ENCODE peak calls at places on chromosomes 12 and 14, in nine cellular contexts. H, E, S, V, Z, O, R, C and N are unnamed samples.

GRCh38 chr12:42327227-42327590 is 1.2 kb downstream of the PPHLN1 start:
- DNase-seq in V (no peak), H (no peak), C (no peak), S (no peak), O (no peak), R (no peak), E (no peak), Z (no peak), N (no peak)

GRCh38 chr12:27667540-27667939 is 28.7 kb upstream of the REP15 start:
- DNase-seq in R (no peak), E (no peak), H (no peak), O (no peak), Z (no peak), V (peak; percentile 30), S (no peak), C (no peak), N (no peak)

GRCh38 chr12:143964-144649 is 69.8 kb downstream of the SLC6A12 start:
- DNase-seq in S (no peak), O (no peak), V (no peak), C (no peak), R (peak; percentile 74), E (no peak), Z (no peak), H (no peak), N (no peak)

GRCh38 chr12:66398931-66399625 is 96.8 kb downstream of the HELB start:
- DNase-seq in V (peak; percentile 37), Z (no peak), O (no peak), S (no peak), E (no peak), C (no peak), R (no peak), H (no peak), N (no peak)

GRCh38 chr14:102255401-102256190 is 49.4 kb downstream of the MOK start:
- DNase-seq in H (no peak), E (no peak), C (no peak), V (peak; percentile 76), S (no peak), R (no peak), O (no peak), Z (no peak), N (no peak)

GRCh38 chr12:62732861-62733427 is 202.0 kb downstream of the PPM1H start:
- DNase-seq in E (peak; percentile 20), C (no peak), O (no peak), R (no peak), V (peak; percentile 80), H (no peak), Z (peak; percentile 72), S (no peak), N (no peak)

GRCh38 chr14:30990766-30991165 is 34.7 kb upstream of the AP4S1 start:
- DNase-seq in R (no peak), Z (no peak), C (no peak), E (no peak), V (peak; percentile 40), O (no peak), S (no peak), H (no peak), N (no peak)

GRCh38 chr12:102371177-102371576 is 109.2 kb downstream of the IGF1 start:
- DNase-seq in R (no peak), Z (no peak), C (no peak), O (no peak), S (no peak), V (no peak), H (no peak), E (no peak), N (no peak)

GRCh38 chr12:109147954-109148353 is 31.6 kb downstream of the ACACB start:
- DNase-seq in Z (no peak), V (no peak), E (no peak), R (no peak), O (no peak), H (no peak), S (no peak), C (no peak), N (no peak)

GRCh38 chr14:59342108-59342507 is 123.1 kb downstream of the GPR135 start:
- DNase-seq in H (no peak), E (no peak), O (no peak), Z (no peak), S (no peak), C (no peak), R (no peak), V (no peak), N (no peak)

GRCh38 chr12:68086019-68086603 is 73.4 kb downstream of the IFNG start:
- DNase-seq in S (no peak), H (no peak), V (no peak), O (no peak), C (no peak), E (no peak), R (no peak), Z (no peak), N (no peak)

GRCh38 chr12:113439606-113440030 is 17.4 kb downstream of the SDSL start:
- DNase-seq in E (no peak), R (peak; percentile 62), O (no peak), C (no peak), S (peak; percentile 55), Z (peak; percentile 43), H (no peak), V (peak; percentile 48), N (no peak)

GRCh38 chr14:73567951-73568885 is 795 bp upstream of the ACOT2 start:
- DNase-seq in V (peak; percentile 18), R (no peak), O (no peak), C (no peak), H (peak; percentile 80), S (no peak), Z (no peak), E (no peak), N (no peak)

GRCh38 chr12:110785240-110785639 is 42.5 kb upstream of the PPP1CC start:
- DNase-seq in O (no peak), E (no peak), H (no peak), R (no peak), Z (no peak), V (no peak), C (no peak), S (no peak), N (no peak)

GRCh38 chr12:113006641-113007040 is 28.3 kb downstream of the OAS2 start:
- DNase-seq in O (no peak), R (no peak), H (no peak), V (no peak), Z (no peak), S (no peak), C (no peak), E (no peak), N (no peak)

GRCh38 chr12:92503029-92503931 is 199.5 kb upstream of the PLEKHG7 start:
- DNase-seq in H (no peak), S (peak; percentile 53), V (peak; percentile 27), R (no peak), C (no peak), Z (no peak), O (no peak), E (no peak), N (no peak)